ENCODE peak calls at places on chromosome 1, in seven cellular contexts. H is adipocyte; T is heart right ventricle; M is fibroblast of lung; Y is heart left ventricle; X is CD8-positive, alpha-beta T cell; S is mucosa of descending colon. J is an unnamed sample.

GRCh38 chr1:226871636-226872327 is 1.4 kb downstream of the PSEN2 start:
- DNase-seq in H (no peak), S (no peak), Y (no peak), T (no peak), X (no peak), M (no peak), J (no peak)

GRCh38 chr1:117658676-117659075 is 52.8 kb downstream of the TENT5C start:
- DNase-seq in M (no peak), Y (no peak), H (no peak), X (peak; percentile 60), T (no peak), S (peak; percentile 63), J (no peak)

GRCh38 chr1:174077755-174078490 is 55.8 kb upstream of the RC3H1 start:
- DNase-seq in X (no peak), H (no peak), T (no peak), M (no peak), S (no peak), Y (no peak), J (no peak)

GRCh38 chr1:24364975-24365678 is 46.0 kb downstream of the GRHL3 start:
- DNase-seq in X (no peak), Y (no peak), H (peak; percentile 74), M (peak; percentile 93), S (peak; percentile 24), T (no peak), J (no peak)

GRCh38 chr1:108050134-108050533 is 85.2 kb upstream of the VAV3 start:
- DNase-seq in S (no peak), X (no peak), T (peak; percentile 14), H (no peak), Y (peak; percentile 25), M (no peak), J (no peak)

GRCh38 chr1:162878000-162878596 is 17.1 kb upstream of the CCDC190 start:
- DNase-seq in T (peak; percentile 58), X (no peak), H (peak; percentile 89), M (peak; percentile 86), S (peak; percentile 65), Y (peak; percentile 47), J (peak; percentile 72)

GRCh38 chr1:231827337-231828105 is 200.9 kb downstream of the DISC1 start:
- DNase-seq in H (peak; percentile 55), S (no peak), M (peak; percentile 53), T (no peak), Y (no peak), X (no peak), J (no peak)

GRCh38 chr1:110312188-110313121 is 26.7 kb upstream of the RBM15 start:
- DNase-seq in H (peak; percentile 92), Y (peak; percentile 83), M (peak; percentile 77), T (peak; percentile 83), S (peak; percentile 83), X (peak; percentile 62), J (peak; percentile 74)

GRCh38 chr1:10232213-10232612 is 21.8 kb downstream of the KIF1B start:
- DNase-seq in Y (no peak), M (no peak), H (peak; percentile 49), X (no peak), T (no peak), S (no peak), J (no peak)

DNA sequence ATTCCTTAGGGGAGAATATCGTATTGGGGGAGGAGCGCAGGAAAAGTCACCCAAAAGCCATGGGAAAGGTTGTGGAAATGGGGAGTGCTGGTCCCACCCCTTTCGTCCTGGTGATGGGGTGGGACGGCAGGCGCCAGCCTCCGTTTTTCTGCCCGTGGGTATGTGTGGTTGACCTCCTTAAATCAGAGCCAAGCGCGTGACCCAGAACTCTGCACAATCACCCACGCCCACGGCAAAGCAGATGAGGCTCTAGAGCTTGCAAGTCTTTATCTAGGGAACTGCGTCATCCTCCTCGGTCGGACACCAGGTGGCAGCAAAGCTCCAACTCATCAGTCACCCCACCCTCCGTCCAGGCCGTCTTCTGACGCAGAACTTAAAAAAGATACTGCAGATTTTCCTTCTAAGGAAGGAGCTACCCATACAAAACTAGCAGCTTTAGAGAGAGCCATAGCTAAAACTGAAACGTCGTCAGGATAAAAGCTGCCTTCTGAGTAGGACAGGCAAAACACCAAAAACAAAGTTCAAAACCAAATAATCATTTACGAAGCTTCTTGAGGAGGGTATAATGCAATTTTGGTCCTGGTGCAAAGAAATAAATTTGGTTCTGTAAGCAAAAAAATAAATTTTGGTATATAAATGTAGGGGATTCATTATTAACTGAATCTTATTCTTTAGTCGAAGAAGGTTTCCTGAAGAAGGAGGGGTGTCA is 62.0 kb downstream of the TBX19 start:
- DNase-seq in T (peak; percentile 90), S (peak; percentile 88), M (peak; percentile 91), H (peak; percentile 94), Y (peak; percentile 89), X (peak; percentile 79), J (peak; percentile 84)
- H3K4me3 ChIP-seq in T (peak overlapping the region; percentile 36), S (no peak overlapping the region), M (peak overlapping the region; percentile 33), H (peak overlapping the region; percentile 75), Y (no peak overlapping the region), X (no peak overlapping the region), J (peak overlapping the region; percentile 15)

GRCh38 chr1:203074610-203075009 is 11.2 kb downstream of the MYOG start:
- DNase-seq in T (no peak), M (no peak), X (no peak), Y (no peak), S (no peak), H (no peak), J (no peak)

GRCh38 chr1:203076031-203076511 is 9.7 kb downstream of the MYOG start:
- DNase-seq in T (no peak), Y (no peak), M (no peak), S (no peak), X (no peak), H (no peak), J (no peak)

GRCh38 chr1:203077367-203077766 is 8.4 kb downstream of the MYOG start:
- DNase-seq in Y (no peak), H (no peak), T (no peak), X (no peak), S (no peak), M (no peak), J (no peak)

GRCh38 chr1:203077956-203078355 is 7.9 kb downstream of the MYOG start:
- DNase-seq in Y (no peak), M (no peak), S (no peak), X (no peak), H (no peak), T (no peak), J (no peak)

GRCh38 chr1:203075249-203076030 is 10.4 kb downstream of the MYOG start:
- DNase-seq in Y (no peak), S (no peak), M (no peak), H (no peak), T (no peak), X (no peak), J (no peak)
- H3K36me3 ChIP-seq in Y (no peaks in the 10 kb centered on the region), S (no peaks in the 10 kb centered on the region), M (no peaks in the 10 kb centered on the region), H (no peaks in the 10 kb centered on the region), T (no peaks in the 10 kb centered on the region), X (no peaks in the 10 kb centered on the region), J (peaks cover 1% of the 10 kb centered on the region)

GRCh38 chr1:111486431-111486830 is 12.6 kb downstream of the C1orf162 start:
- DNase-seq in H (no peak), T (no peak), Y (no peak), M (no peak), S (no peak), X (no peak), J (no peak)

GRCh38 chr1:111480682-111481081 is 6.9 kb downstream of the C1orf162 start:
- DNase-seq in Y (no peak), T (no peak), H (no peak), M (no peak), X (no peak), S (no peak), J (no peak)

GRCh38 chr1:111481387-111482221 is 7.8 kb downstream of the C1orf162 start:
- DNase-seq in S (peak; percentile 85), X (peak; percentile 46), H (peak; percentile 73), M (peak; percentile 70), T (peak; percentile 86), Y (peak; percentile 84), J (peak; percentile 78)

GRCh38 chr1:111483166-111483565 is 9.4 kb downstream of the C1orf162 start:
- DNase-seq in T (no peak), M (peak; percentile 5), Y (no peak), H (peak; percentile 8), S (no peak), X (no peak), J (no peak)

DNA sequence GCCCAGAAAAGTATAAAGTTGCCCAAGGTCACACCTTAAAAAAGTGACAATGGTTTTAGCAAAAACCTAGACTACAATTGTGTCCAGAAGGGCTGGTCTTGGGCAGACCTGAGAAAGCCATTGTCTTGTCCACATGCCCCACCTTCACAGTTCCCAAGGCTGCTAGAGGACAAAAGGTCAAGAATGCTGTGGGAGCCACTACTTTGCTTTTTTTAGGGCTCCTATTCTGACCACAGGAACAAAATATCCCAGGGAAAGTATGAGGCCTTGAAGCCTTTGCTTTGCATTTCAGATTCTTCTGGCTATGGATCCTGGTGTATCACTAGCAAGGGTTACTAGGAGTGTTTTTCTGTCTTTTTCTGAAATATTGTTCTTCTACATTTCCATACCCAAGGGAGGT is 10.6 kb downstream of the C1orf162 start:
- DNase-seq in Y (no peak), M (no peak), T (no peak), H (no peak), X (no peak), S (no peak), J (no peak)
- H3K4me3 ChIP-seq in Y (no peak overlapping the region), M (no peak overlapping the region), T (no peak overlapping the region), H (no peak overlapping the region), X (no peak overlapping the region), S (no peak overlapping the region), J (no peak overlapping the region)

GRCh38 chr1:25808481-25809244 is 8.7 kb downstream of the SELENON start:
- DNase-seq in S (no peak), H (no peak), M (no peak), T (no peak), Y (no peak), X (no peak), J (no peak)

GRCh38 chr1:25805863-25806225 is 5.9 kb downstream of the SELENON start:
- DNase-seq in T (peak; percentile 77), S (no peak), Y (peak; percentile 73), H (peak; percentile 52), X (no peak), M (peak; percentile 38), J (no peak)

GRCh38 chr1:25809283-25809926 is 9.4 kb downstream of the SELENON start:
- DNase-seq in S (no peak), H (no peak), M (no peak), T (no peak), Y (no peak), X (no peak), J (no peak)

GRCh38 chr1:25806418-25806817 is 6.4 kb downstream of the SELENON start:
- DNase-seq in H (peak; percentile 51), M (peak; percentile 72), X (no peak), T (no peak), Y (peak; percentile 43), S (no peak), J (no peak)

DNA sequence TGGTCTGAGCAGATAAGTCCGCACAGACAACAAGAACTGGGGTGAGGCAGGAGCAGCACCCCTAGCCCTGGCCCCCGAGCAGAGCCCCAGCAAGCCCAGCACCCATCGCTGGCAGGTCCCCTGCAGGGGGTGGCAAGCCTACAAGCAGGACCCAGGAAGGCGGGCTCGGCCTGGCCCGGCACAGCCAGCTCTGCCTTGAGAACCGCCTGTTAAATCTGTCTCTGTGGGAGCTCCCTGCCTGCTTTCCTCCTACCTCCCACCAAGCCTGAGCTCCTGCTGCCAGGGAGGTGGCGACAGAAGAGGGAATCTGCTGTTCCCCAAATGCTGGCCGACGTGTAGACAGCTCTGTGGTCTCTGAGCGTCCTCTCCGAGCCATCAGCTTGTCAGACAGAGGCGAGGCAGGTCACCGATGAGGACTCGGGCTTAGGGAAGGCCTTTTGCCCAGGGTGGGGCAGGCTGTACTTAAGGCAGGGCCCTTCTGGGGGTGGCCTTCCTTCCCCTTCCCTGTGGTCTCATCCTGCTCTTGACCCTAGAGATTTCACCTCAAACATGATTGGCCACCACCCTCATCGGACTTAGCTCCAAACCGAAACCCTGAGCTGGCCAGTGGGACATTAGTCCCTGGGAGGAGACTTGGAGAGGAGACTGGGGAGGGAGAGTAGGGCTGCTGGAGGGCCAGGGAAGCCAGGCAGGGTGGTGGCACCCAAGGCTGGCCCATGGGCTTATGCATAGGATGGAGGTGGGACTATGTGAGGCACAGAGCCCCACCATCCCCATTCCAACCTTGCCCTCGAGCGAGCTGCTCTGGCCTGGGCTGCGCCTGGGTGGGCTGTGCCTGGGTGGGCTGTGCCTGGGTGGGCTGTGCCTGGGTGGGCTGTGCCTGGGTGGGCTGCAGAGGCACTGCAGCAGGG is 7.7 kb downstream of the SELENON start:
- DNase-seq in T (no peak), M (no peak), H (no peak), Y (no peak), X (no peak), S (no peak), J (no peak)
- H3K36me3 ChIP-seq in T (peaks cover 3% of the 10 kb centered on the region), M (peaks cover 12% of the 10 kb centered on the region), H (peaks cover 35% of the 10 kb centered on the region), Y (peaks cover 41% of the 10 kb centered on the region), X (no peaks in the 10 kb centered on the region), S (no peaks in the 10 kb centered on the region), J (no peaks in the 10 kb centered on the region)

J was measured in Caco-2.